ENCODE peak calls at places on chromosome 9, in six cellular contexts. One of them, this sample, is unnamed.

GRCh38 chr9:121427899-121428298 is 57.8 kb upstream of the STOM start:
- DNase-seq in foreskin keratinocyte: no peak
- DNase-seq in neural progenitor cell: no peak
- DNase-seq in H9: no peak
- DNase-seq in progenitor cell of endocrine pancreas: no peak
- DNase-seq in Calu3: no peak
- DNase-seq in this sample: no peak

GRCh38 chr9:37663926-37664325 is 13.2 kb downstream of the FRMPD1 start:
- DNase-seq in foreskin keratinocyte: no peak
- DNase-seq in progenitor cell of endocrine pancreas: no peak
- DNase-seq in neural progenitor cell: no peak
- DNase-seq in Calu3: no peak
- DNase-seq in H9: no peak
- DNase-seq in this sample: no peak

GRCh38 chr9:91770229-91770628 is 179.8 kb downstream of the ROR2 start:
- DNase-seq in neural progenitor cell: no peak
- DNase-seq in H9: no peak
- DNase-seq in foreskin keratinocyte: peak
- DNase-seq in progenitor cell of endocrine pancreas: no peak
- DNase-seq in Calu3: no peak
- DNase-seq in this sample: no peak

GRCh38 chr9:129586647-129587046 is 34.3 kb downstream of the C9orf50 start:
- DNase-seq in H9: no peak
- DNase-seq in Calu3: no peak
- DNase-seq in progenitor cell of endocrine pancreas: no peak
- DNase-seq in neural progenitor cell: no peak
- DNase-seq in foreskin keratinocyte: no peak
- DNase-seq in this sample: no peak

GRCh38 chr9:68927165-68927564 is 86.7 kb downstream of the PRKACG start:
- DNase-seq in neural progenitor cell: no peak
- DNase-seq in H9: no peak
- DNase-seq in Calu3: no peak
- DNase-seq in foreskin keratinocyte: no peak
- DNase-seq in progenitor cell of endocrine pancreas: no peak
- DNase-seq in this sample: no peak

GRCh38 chr9:77981332-77981731 is 50.3 kb downstream of the GNAQ start:
- DNase-seq in Calu3: peak
- DNase-seq in neural progenitor cell: peak
- DNase-seq in H9: no peak
- DNase-seq in foreskin keratinocyte: peak
- DNase-seq in progenitor cell of endocrine pancreas: no peak
- DNase-seq in this sample: no peak

GRCh38 chr9:118652258-118652657 is 717.0 kb downstream of the BRINP1 start:
- DNase-seq in foreskin keratinocyte: peak
- DNase-seq in neural progenitor cell: no peak
- DNase-seq in progenitor cell of endocrine pancreas: no peak
- DNase-seq in Calu3: no peak
- DNase-seq in H9: no peak
- DNase-seq in this sample: no peak

GRCh38 chr9:114291886-114292590 is 30.9 kb upstream of the ORM1 start:
- DNase-seq in progenitor cell of endocrine pancreas: no peak
- DNase-seq in foreskin keratinocyte: no peak
- DNase-seq in Calu3: no peak
- DNase-seq in neural progenitor cell: no peak
- DNase-seq in H9: peak
- DNase-seq in this sample: peak

GRCh38 chr9:13351768-13352386 is 72.4 kb upstream of the MPDZ start:
- DNase-seq in progenitor cell of endocrine pancreas: no peak
- DNase-seq in H9: no peak
- DNase-seq in neural progenitor cell: peak
- DNase-seq in foreskin keratinocyte: peak
- DNase-seq in Calu3: no peak
- DNase-seq in this sample: no peak

GRCh38 chr9:127612993-127613954 is 1.2 kb downstream of the STXBP1 start:
- DNase-seq in H9: peak
- DNase-seq in Calu3: peak
- DNase-seq in foreskin keratinocyte: peak
- DNase-seq in progenitor cell of endocrine pancreas: peak
- DNase-seq in neural progenitor cell: peak
- DNase-seq in this sample: peak

GRCh38 chr9:133850161-133850560 is 112.0 kb upstream of the SARDH start:
- DNase-seq in Calu3: no peak
- DNase-seq in foreskin keratinocyte: no peak
- DNase-seq in H9: no peak
- DNase-seq in progenitor cell of endocrine pancreas: no peak
- DNase-seq in neural progenitor cell: no peak
- DNase-seq in this sample: no peak

GRCh38 chr9:69976165-69976564 is 67.5 kb upstream of the MAMDC2 start:
- DNase-seq in progenitor cell of endocrine pancreas: no peak
- DNase-seq in H9: no peak
- DNase-seq in Calu3: no peak
- DNase-seq in neural progenitor cell: no peak
- DNase-seq in foreskin keratinocyte: peak
- DNase-seq in this sample: no peak

GRCh38 chr9:127539259-127539981 is 72.7 kb upstream of the STXBP1 start:
- DNase-seq in progenitor cell of endocrine pancreas: no peak
- DNase-seq in Calu3: no peak
- DNase-seq in neural progenitor cell: no peak
- DNase-seq in foreskin keratinocyte: no peak
- DNase-seq in H9: no peak
- DNase-seq in this sample: no peak

GRCh38 chr9:121962421-121962820 is 130.7 kb downstream of the TTLL11 start:
- DNase-seq in H9: no peak
- DNase-seq in Calu3: no peak
- DNase-seq in progenitor cell of endocrine pancreas: no peak
- DNase-seq in foreskin keratinocyte: no peak
- DNase-seq in neural progenitor cell: no peak
- DNase-seq in this sample: no peak

GRCh38 chr9:96654450-96655197 is 493 bp downstream of the PRXL2C start:
- DNase-seq in Calu3: peak
- DNase-seq in progenitor cell of endocrine pancreas: peak
- DNase-seq in H9: peak
- DNase-seq in neural progenitor cell: peak
- DNase-seq in foreskin keratinocyte: peak
- DNase-seq in this sample: peak

GRCh38 chr9:37370968-37371563 is 51.4 kb upstream of the GRHPR start:
- DNase-seq in foreskin keratinocyte: no peak
- DNase-seq in progenitor cell of endocrine pancreas: no peak
- DNase-seq in H9: no peak
- DNase-seq in Calu3: no peak
- DNase-seq in neural progenitor cell: no peak
- DNase-seq in this sample: no peak

GRCh38 chr9:93118863-93119702 is 15.0 kb downstream of the NINJ1 start:
- DNase-seq in progenitor cell of endocrine pancreas: no peak
- DNase-seq in neural progenitor cell: no peak
- DNase-seq in Calu3: no peak
- DNase-seq in foreskin keratinocyte: no peak
- DNase-seq in H9: no peak
- DNase-seq in this sample: no peak

GRCh38 chr9:79946718-79947117 is 375.0 kb downstream of the TLE4 start:
- DNase-seq in H9: no peak
- DNase-seq in Calu3: no peak
- DNase-seq in neural progenitor cell: no peak
- DNase-seq in progenitor cell of endocrine pancreas: no peak
- DNase-seq in foreskin keratinocyte: no peak
- DNase-seq in this sample: no peak

GRCh38 chr9:76027426-76027825 is 137.0 kb downstream of the PCSK5 start:
- DNase-seq in neural progenitor cell: no peak
- DNase-seq in H9: no peak
- DNase-seq in Calu3: no peak
- DNase-seq in progenitor cell of endocrine pancreas: no peak
- DNase-seq in foreskin keratinocyte: peak
- DNase-seq in this sample: no peak

GRCh38 chr9:107566596-107566995 is 77.0 kb upstream of the KLF4 start:
- DNase-seq in H9: no peak
- DNase-seq in progenitor cell of endocrine pancreas: no peak
- DNase-seq in neural progenitor cell: no peak
- DNase-seq in Calu3: no peak
- DNase-seq in foreskin keratinocyte: no peak
- DNase-seq in this sample: no peak

GRCh38 chr9:93683331-93684134 is 107.1 kb downstream of the PHF2 start:
- DNase-seq in progenitor cell of endocrine pancreas: peak
- DNase-seq in Calu3: no peak
- DNase-seq in H9: peak
- DNase-seq in neural progenitor cell: no peak
- DNase-seq in foreskin keratinocyte: no peak
- DNase-seq in this sample: peak

GRCh38 chr9:78967557-78968212 is 604.1 kb upstream of the TLE4 start:
- DNase-seq in progenitor cell of endocrine pancreas: no peak
- DNase-seq in foreskin keratinocyte: peak
- DNase-seq in neural progenitor cell: no peak
- DNase-seq in H9: no peak
- DNase-seq in Calu3: no peak
- DNase-seq in this sample: no peak

GRCh38 chr9:131899248-131899882 is 159.5 kb upstream of the RAPGEF1 start:
- DNase-seq in Calu3: no peak
- DNase-seq in neural progenitor cell: no peak
- DNase-seq in foreskin keratinocyte: no peak
- DNase-seq in H9: peak
- DNase-seq in progenitor cell of endocrine pancreas: no peak
- DNase-seq in this sample: no peak

DNA sequence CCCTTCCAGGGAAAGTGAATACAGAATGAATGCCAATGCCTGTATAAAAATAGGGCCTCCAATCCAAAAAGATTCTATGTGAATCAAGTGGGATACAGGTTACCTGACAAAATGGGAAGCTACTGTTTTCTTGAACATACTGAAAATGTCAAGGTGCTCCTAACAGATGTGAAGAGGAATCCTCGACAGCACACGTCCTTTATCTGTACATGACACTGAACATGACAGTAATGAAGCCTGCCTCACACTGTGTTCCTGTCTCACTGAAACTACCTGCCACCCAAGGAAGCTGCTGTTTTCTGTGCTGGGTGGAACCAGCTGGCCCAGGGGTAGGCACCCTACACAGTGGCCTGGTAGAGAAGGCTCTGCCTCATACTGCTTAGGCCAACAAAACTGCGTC is 165.3 kb upstream of the RAPGEF1 start:
- DNase-seq in foreskin keratinocyte: no peak
- DNase-seq in neural progenitor cell: no peak
- DNase-seq in progenitor cell of endocrine pancreas: no peak
- DNase-seq in H9: no peak
- DNase-seq in Calu3: no peak
- DNase-seq in this sample: no peak
- TF ChIP-seq CTCF in foreskin keratinocyte: no peak
- TF ChIP-seq CTCF in neural progenitor cell: no peak
- TF ChIP-seq CTCF in progenitor cell of endocrine pancreas: no peak
- TF ChIP-seq CTCF in H9: no peak
- TF ChIP-seq CTCF in Calu3: no peak
- TF ChIP-seq CTCF in this sample: no peak

DNA sequence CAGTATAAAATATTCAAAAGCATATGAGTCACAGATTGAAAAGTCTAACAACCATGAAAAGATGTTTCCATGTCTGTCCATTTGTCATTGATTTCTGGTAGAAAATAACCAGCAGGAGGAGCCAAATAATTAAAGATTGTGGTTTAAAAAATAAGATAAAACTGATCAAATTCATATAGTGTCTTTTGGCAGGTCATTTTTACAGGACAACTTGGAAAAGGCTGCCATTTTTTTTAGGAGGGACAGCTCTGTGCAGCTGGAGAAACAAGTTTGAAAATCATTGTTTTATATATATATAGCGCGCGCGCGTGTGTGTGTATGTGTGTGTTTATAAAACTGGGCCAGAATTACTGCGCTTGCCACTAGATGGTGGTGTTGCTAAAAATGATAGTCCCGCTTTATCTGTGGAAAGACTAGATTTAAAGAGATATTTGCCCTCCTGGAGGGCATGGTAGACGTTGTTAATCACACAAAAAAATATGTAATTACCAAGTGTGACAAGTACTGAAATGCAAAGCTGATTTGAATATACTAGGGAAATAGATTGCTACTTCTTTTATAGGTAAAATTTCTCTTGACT is 1.3 kb upstream of the TRMO start:
- DNase-seq in progenitor cell of endocrine pancreas: peak
- DNase-seq in foreskin keratinocyte: peak
- DNase-seq in H9: peak
- DNase-seq in Calu3: peak
- DNase-seq in neural progenitor cell: peak
- DNase-seq in this sample: peak
- TF ChIP-seq CTCF in progenitor cell of endocrine pancreas: peak
- TF ChIP-seq CTCF in foreskin keratinocyte: peak
- TF ChIP-seq CTCF in H9: peak
- TF ChIP-seq CTCF in Calu3: peak
- TF ChIP-seq CTCF in neural progenitor cell: peak
- TF ChIP-seq CTCF in this sample: peak

GRCh38 chr9:136949239-136949816 is 2.7 kb upstream of the LCN12 start:
- DNase-seq in neural progenitor cell: peak
- DNase-seq in Calu3: no peak
- DNase-seq in H9: no peak
- DNase-seq in progenitor cell of endocrine pancreas: no peak
- DNase-seq in foreskin keratinocyte: no peak
- DNase-seq in this sample: no peak

GRCh38 chr9:136949817-136950655 is 2.0 kb upstream of the LCN12 start:
- DNase-seq in neural progenitor cell: peak
- DNase-seq in progenitor cell of endocrine pancreas: peak
- DNase-seq in Calu3: peak
- DNase-seq in H9: peak
- DNase-seq in foreskin keratinocyte: peak
- DNase-seq in this sample: peak

GRCh38 chr9:136946893-136947891 is 2.1 kb downstream of the C8G start:
- DNase-seq in Calu3: no peak
- DNase-seq in foreskin keratinocyte: no peak
- DNase-seq in progenitor cell of endocrine pancreas: no peak
- DNase-seq in H9: no peak
- DNase-seq in neural progenitor cell: no peak
- DNase-seq in this sample: no peak

GRCh38 chr9:136946228-136946892 is 1.3 kb downstream of the C8G start:
- DNase-seq in Calu3: no peak
- DNase-seq in progenitor cell of endocrine pancreas: no peak
- DNase-seq in foreskin keratinocyte: no peak
- DNase-seq in H9: no peak
- DNase-seq in neural progenitor cell: no peak
- DNase-seq in this sample: no peak

DNA sequence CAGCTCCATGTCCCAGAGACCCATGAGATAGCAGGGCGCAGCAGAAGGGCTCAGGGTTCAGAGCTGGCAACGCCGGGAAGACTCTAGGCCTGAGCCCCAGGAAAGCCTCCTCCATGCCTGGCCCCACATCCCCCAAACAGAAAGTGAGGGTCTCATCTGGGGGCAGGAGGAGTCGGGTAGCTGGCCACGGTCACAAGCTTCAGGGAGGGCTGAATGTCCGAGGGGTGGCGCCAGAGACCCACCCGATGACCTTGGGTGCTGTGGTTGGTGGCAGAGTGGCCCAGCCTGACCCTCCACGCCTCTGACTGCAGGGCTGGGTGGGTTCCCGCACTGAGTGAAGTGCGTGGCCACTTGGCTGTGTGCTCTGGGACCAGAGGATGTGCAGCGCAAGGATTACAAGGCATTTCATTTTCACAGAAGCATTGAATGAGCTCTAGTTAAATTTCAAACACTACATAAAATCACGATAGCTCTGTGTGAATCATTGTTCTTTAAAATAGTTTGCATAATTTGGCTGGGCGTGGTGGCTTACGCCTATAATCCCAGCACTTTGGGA is 3.0 kb downstream of the C8G start:
- DNase-seq in progenitor cell of endocrine pancreas: no peak
- DNase-seq in neural progenitor cell: peak
- DNase-seq in H9: peak
- DNase-seq in Calu3: peak
- DNase-seq in foreskin keratinocyte: peak
- DNase-seq in this sample: no peak
- TF ChIP-seq CTCF in progenitor cell of endocrine pancreas: peak
- TF ChIP-seq CTCF in neural progenitor cell: peak
- TF ChIP-seq CTCF in H9: peak
- TF ChIP-seq CTCF in Calu3: peak
- TF ChIP-seq CTCF in foreskin keratinocyte: peak
- TF ChIP-seq CTCF in this sample: peak

GRCh38 chr9:108671156-108671555 is 184.6 kb downstream of the ACTL7B start:
- DNase-seq in foreskin keratinocyte: peak
- DNase-seq in H9: peak
- DNase-seq in progenitor cell of endocrine pancreas: no peak
- DNase-seq in Calu3: no peak
- DNase-seq in neural progenitor cell: peak
- DNase-seq in this sample: no peak
- TF ChIP-seq CTCF in foreskin keratinocyte: peak
- TF ChIP-seq CTCF in H9: peak
- TF ChIP-seq CTCF in progenitor cell of endocrine pancreas: peak
- TF ChIP-seq CTCF in Calu3: no peak
- TF ChIP-seq CTCF in neural progenitor cell: peak
- TF ChIP-seq CTCF in this sample: peak

This sample was measured in osteocyte.